ENCODE peak calls at places on chromosomes 16 and 17, in five cellular contexts. T is stimulated activated CD4-positive, alpha-beta T cell treated with anti-CD3 and anti-CD28 coated beads, Interleukin-4, amount 100 ng/mL, for 48 hours; M is retinal pigment epithelial cell; X is fibroblast of the conjunctiva; K is activated naive CD4-positive, alpha-beta T cell treated with anti-CD3 and anti-CD28 coated beads, Interleukin-2, amount 50 U/mL, for 72 hours. D is an unnamed sample.

GRCh38 chr17:21678451-21679081 is 13.8 kb upstream of the KCNJ18 start:
- DNase-seq in K (no peak), X (no peak), T (no peak), M (no peak), D (no peak)

GRCh38 chr17:27603870-27604794 is 26.9 kb upstream of the LGALS9 start:
- DNase-seq in T (no peak), K (no peak), X (no peak), M (no peak), D (no peak)

GRCh38 chr16:82542714-82543113 is 84.1 kb upstream of the CDH13 start:
- DNase-seq in M (no peak), X (no peak), K (no peak), T (no peak), D (no peak)

GRCh38 chr17:550776-551175 is 163.9 kb downstream of the VPS53 start:
- DNase-seq in K (no peak), M (peak; percentile 53), X (no peak), T (no peak), D (no peak)

GRCh38 chr16:5584100-5584499 is 486.5 kb upstream of the EEF2KMT start:
- DNase-seq in K (no peak), T (no peak), X (no peak), M (no peak), D (no peak)

GRCh38 chr16:81618661-81619060 is 160.4 kb upstream of the PLCG2 start:
- DNase-seq in K (no peak), X (no peak), M (peak; percentile 83), T (no peak), D (no peak)

GRCh38 chr17:80104321-80104955 is 3.1 kb downstream of the GAA start:
- DNase-seq in M (no peak), T (no peak), K (no peak), X (no peak), D (peak; percentile 93)

GRCh38 chr17:65850486-65850885 is 289.0 kb upstream of the AXIN2 start:
- DNase-seq in T (no peak), X (peak; percentile 10), M (no peak), K (no peak), D (no peak)

GRCh38 chr16:56892705-56893104 is 27.7 kb downstream of the SLC12A3 start:
- DNase-seq in K (no peak), T (no peak), M (no peak), X (no peak), D (no peak)

GRCh38 chr16:79009911-79010310 is 590.6 kb downstream of the MAF start:
- DNase-seq in K (no peak), M (no peak), T (no peak), X (no peak), D (no peak)

GRCh38 chr17:76700627-76701470 is 9.9 kb downstream of the MXRA7 start:
- DNase-seq in M (no peak), T (no peak), X (no peak), K (no peak), D (peak; percentile 92)

GRCh38 chr17:39622380-39623006 is 4.3 kb upstream of the PPP1R1B start:
- DNase-seq in M (no peak), T (peak; percentile 51), X (no peak), K (peak; percentile 38), D (no peak)